ENCODE peak calls at places on chromosomes 16 and 17, in four cellular contexts. P is HEK293T, S is K562, R is HepG2. W is an unnamed sample.

GRCh38 chr17:40956401-40957254 is 10.1 kb downstream of the KRT39 start:
- DNase-seq in R (peak; percentile 100), S (no peak), P (no peak), W (no peak)

GRCh38 chr16:23362460-23363317 is 60.6 kb downstream of the SCNN1B start:
- DNase-seq in S (no peak), P (no peak), R (no peak), W (no peak)

GRCh38 chr17:43018008-43018853 is 4.0 kb downstream of the VAT1 start:
- DNase-seq in R (no peak), P (no peak), S (no peak), W (no peak)

GRCh38 chr16:3971261-3971660 is 90.7 kb upstream of the CREBBP start:
- DNase-seq in P (no peak), S (no peak), R (no peak), W (peak; percentile 1)

GRCh38 chr17:76886395-76886794 is 18.2 kb downstream of the MGAT5B start:
- DNase-seq in P (no peak), R (no peak), S (no peak), W (no peak)

GRCh38 chr16:90047714-90048346 is 28.6 kb upstream of the DBNDD1 start:
- DNase-seq in R (no peak), S (peak; percentile 87), P (peak; percentile 77), W (no peak)

GRCh38 chr16:49833055-49833454 is 22.9 kb downstream of the ZNF423 start:
- DNase-seq in S (no peak), R (no peak), P (no peak), W (no peak)

GRCh38 chr17:67449885-67450755 is 73.0 kb downstream of the PITPNC1 start:
- DNase-seq in S (no peak), R (no peak), P (no peak), W (no peak)

GRCh38 chr16:67672306-67672705 is 5.7 kb downstream of the C16orf86 start:
- DNase-seq in P (no peak), R (no peak), S (no peak), W (no peak)

GRCh38 chr16:31715915-31716314 is 157.7 kb upstream of the ZNF267 start:
- DNase-seq in P (no peak), R (no peak), S (peak; percentile 5), W (no peak)

GRCh38 chr16:28883221-28883996 is 5.1 kb downstream of the ATP2A1 start:
- DNase-seq in R (no peak), S (no peak), P (no peak), W (no peak)

GRCh38 chr17:36144014-36144413 is 32.4 kb downstream of the TBC1D3B start:
- DNase-seq in S (no peak), P (no peak), R (no peak), W (no peak)

GRCh38 chr17:32876414-32877163 is at the start of gene MYO1D:
- DNase-seq in S (peak; percentile 72), P (peak; percentile 22), R (peak; percentile 45), W (no peak)

GRCh38 chr17:50767446-50767845 is at the start of gene ANKRD40CL:
- DNase-seq in R (no peak), S (no peak), P (no peak), W (no peak)

GRCh38 chr17:40025559-40025958 is 10.3 kb downstream of the CSF3 start:
- DNase-seq in S (no peak), R (no peak), P (no peak), W (no peak)

GRCh38 chr17:74552037-74552436 is 6.1 kb upstream of the CD300C start:
- DNase-seq in P (no peak), R (no peak), S (no peak), W (no peak)
- TF ChIP-seq TARDBP in P (no peak), R (no peak), S (no peak), W (no peak)

DNA sequence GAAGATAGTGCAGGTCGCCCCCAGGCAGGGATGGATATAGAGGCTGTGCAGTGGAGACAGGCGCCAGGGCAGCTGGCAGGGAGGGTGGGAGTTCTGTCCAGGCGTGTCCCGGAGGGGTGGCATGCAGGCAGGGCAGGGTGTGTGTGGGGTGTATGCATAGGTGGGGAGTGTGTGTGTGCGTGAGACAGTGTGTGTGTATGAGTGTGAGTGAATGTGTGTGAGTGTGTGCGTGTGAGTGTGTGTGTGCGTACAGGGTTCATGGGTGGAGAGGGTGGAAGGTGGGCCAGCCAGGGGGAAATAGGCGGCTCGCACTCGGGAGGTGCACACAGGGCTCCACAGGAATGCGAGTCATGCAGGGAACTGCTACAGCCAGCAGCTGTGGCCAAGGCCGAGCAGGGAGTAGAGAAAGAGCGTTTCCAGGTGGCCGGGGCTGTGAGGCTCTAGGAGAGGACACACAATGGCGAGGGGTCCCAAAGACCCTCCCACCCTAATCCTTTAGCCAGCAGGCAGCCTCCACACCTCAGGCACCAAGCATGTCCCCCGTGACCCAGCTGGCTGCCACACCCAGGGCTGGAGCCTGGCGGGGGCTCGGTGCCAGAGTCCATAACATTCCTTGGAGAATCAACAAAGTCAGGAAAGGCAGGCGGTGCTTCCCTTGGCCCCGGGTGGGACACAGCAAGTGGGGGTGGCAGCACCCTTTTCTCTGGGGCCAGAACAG is 4.6 kb downstream of the PLCD3 start:
- DNase-seq in R (peak; percentile 85), S (no peak), P (no peak), W (no peak)
- TF ChIP-seq TARDBP in R (peak; percentile 59), S (no peak), P (no peak), W (no peak)

DNA sequence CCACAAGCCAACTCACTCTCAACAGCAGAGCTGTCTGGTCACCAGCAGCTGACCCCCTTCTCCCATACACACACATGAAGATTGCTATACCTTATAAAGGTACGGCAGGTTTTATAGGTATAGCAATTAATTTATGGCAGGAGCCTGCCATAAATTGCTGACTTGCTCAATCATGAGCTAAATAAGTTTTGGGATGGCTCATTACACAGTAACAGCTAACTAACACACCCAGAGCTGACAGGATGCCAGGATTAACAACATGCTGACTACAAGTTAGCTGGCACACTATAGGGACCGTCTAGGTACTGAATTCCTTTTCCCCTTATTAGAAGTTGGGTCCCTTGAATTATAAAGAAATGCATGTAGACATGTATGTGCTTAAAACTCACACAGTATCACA is 150.3 kb upstream of the KCNJ18 start:
- DNase-seq in R (no peak), P (no peak), S (no peak), W (no peak)
- TF ChIP-seq TARDBP in R (no peak), P (no peak), S (no peak), W (no peak)

DNA sequence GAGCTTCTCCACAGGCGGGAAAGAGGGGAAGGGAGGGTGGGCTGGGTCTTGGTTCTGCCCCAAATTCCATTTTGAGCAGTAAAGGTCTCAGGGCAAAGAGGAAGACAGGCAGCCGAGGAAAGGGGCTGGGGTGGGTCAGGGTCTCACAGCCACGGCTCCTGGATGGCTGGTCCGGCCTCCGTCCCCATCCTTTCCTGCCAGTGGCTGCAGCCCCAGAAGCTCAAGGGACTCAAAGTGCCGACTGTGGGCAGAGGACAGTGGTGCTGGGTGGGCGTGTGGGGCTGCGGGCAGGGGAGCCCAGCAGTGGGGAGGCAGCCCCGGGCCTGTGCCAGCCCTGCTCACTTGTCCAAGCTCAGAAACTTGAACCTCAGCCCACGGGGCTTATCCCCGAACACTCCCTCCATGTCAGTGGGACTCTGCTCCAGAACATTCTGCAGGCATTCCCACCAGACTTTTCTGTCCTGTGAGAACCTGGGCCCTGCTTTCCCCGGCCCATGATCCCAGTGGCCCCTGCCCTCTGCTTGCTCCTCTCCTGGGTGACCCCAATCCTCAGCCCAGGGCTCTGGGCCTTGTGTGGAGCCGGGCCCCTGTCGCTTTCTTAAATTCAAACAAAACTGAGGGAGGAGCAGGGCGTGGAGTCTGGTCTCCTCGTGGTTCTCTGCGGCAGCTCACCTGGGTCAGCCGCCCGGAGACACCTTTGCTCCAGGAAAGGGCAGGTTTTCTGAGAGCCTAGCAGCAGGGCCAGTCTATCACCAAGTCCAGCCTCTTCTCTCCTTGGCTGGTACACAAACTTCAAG is 117.8 kb upstream of the METRNL start:
- DNase-seq in S (no peak), P (no peak), R (no peak), W (no peak)
- TF ChIP-seq TARDBP in S (no peak), P (no peak), R (no peak), W (no peak)

DNA sequence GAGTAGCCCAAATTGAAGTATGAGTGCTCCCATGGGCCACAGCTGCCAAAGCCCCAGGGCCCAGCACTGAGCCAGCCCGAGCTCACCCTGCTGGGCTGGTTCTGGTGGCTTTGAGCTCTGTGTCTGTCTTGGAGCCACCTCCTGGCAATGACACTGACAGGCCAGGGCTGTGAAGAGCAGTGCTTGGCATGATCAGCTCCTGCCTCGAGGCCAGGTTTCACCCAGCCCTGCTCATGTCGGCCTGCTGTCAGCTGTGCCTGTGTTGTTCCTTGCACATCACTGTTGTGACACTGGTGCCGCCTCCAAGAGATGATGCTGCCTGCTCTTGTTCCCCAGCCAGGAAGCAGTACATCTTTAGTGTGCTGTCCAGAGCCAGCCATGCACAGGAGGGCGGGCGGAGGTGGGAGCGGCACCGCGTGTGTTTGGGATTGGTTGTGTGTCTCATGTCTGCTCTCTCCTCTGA is 26.0 kb downstream of the PLD6 start:
- DNase-seq in R (no peak), S (no peak), P (no peak), W (no peak)
- TF ChIP-seq TARDBP in R (no peak), S (no peak), P (no peak), W (no peak)

DNA sequence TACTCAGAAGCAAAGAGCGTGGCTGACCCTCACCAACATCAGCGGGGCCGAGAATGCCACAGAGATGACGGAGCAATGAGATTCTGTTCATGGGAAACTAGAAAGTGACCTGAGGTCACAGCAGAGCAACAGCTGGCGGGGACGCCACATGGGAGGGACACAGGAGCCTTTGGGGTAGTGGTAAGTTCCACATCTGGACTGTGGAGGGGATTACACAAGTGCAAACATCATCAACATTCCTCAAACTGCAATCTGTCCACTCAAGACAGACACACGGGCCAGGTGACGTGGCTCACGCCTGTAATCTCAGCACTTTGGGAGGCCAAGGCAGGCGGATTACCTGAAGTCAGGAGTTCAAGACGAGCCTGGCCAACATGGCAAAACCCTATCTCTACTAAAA is 11.2 kb downstream of the HAGH start:
- DNase-seq in S (no peak), R (no peak), P (no peak), W (no peak)
- TF ChIP-seq TARDBP in S (no peak), R (no peak), P (no peak), W (no peak)

DNA sequence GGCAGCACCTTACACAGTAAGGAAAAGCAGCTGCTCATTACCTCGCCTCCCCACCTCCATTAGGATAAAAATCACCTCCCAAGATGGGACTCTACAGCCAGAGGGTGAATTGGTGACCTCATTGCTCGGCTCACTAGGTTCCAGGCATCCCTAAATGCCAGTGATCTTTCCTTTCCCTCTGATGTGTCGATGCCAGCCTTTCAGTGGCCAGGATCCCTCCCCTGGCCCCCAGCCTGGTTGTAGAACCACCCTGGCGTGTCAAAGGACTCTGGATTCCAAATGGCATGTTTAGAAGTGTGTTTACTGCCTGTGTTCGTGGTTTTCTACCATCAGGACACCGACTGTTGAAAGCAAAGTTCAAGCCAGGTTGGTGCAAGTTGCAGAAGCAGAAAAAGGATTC is 72.1 kb upstream of the LYRM9 start:
- DNase-seq in S (no peak), P (no peak), R (no peak), W (no peak)
- TF ChIP-seq TARDBP in S (no peak), P (no peak), R (no peak), W (no peak)

GRCh38 chr16:30369091-30369937 is 980 bp downstream of the TBC1D10B start:
- DNase-seq in S (no peak), P (no peak), R (no peak), W (no peak)
- TF ChIP-seq TARDBP in S (no peak), P (no peak), R (no peak), W (no peak)

GRCh38 chr16:71659471-71659870 is 33.5 kb downstream of the MARVELD3 start:
- DNase-seq in S (no peak), P (no peak), R (no peak), W (no peak)
- TF ChIP-seq TARDBP in S (no peak), P (no peak), R (no peak), W (no peak)